ENCODE peak calls at places on chromosome 2, in seven cellular contexts. I is BE2C; E is stimulated activated CD8-positive, alpha-beta memory T cell treated with anti-CD3 and anti-CD28 coated beads, Interleukin-4, amount 100 ng/mL, for 4 hours; K is effector CD4-positive, alpha-beta T cell; Q is mesendoderm; R is T-helper 9 cell; W is stimulated activated CD4-positive, alpha-beta T cell treated with anti-CD3 and anti-CD28 coated beads, Interleukin-2, amount 100 ng/mL, for 48 hours. T is an unnamed sample.

GRCh38 chr2:189763908-189764661 is 1.5 kb upstream of the OSGEPL1 start:
- DNase-seq in I (no peak), E (no peak), K (no peak), Q (no peak), R (no peak), W (no peak), T (peak)

GRCh38 chr2:85326406-85326945 is 1.3 kb downstream of the TGOLN2 start:
- DNase-seq in I (no peak), E (no peak), K (peak), Q (peak), R (peak), W (peak), T (no peak)

GRCh38 chr2:216372761-216373291 is 543 bp upstream of the MARCHF4 start:
- DNase-seq in I (no peak), E (no peak), K (no peak), Q (peak), R (no peak), W (no peak), T (peak)

GRCh38 chr2:203551653-203552250 is 16.7 kb upstream of the RAPH1 start:
- DNase-seq in I (no peak), E (no peak), K (no peak), Q (no peak), R (no peak), W (no peak), T (no peak)

GRCh38 chr2:11692966-11693521 is 23.0 kb upstream of the NTSR2 start:
- DNase-seq in I (peak), E (peak), K (peak), Q (peak), R (peak), W (peak), T (peak)

GRCh38 chr2:164145093-164145987 is 409.5 kb upstream of the FIGN start:
- DNase-seq in I (no peak), E (no peak), K (no peak), Q (no peak), R (no peak), W (no peak), T (no peak)

GRCh38 chr2:25310965-25311865 is 30.5 kb downstream of the DNMT3A start:
- DNase-seq in I (peak), E (no peak), K (no peak), Q (peak), R (no peak), W (no peak), T (no peak)

GRCh38 chr2:198325359-198325758 is 521.0 kb downstream of the PLCL1 start:
- DNase-seq in I (no peak), E (no peak), K (no peak), Q (no peak), R (no peak), W (no peak), T (no peak)

GRCh38 chr2:130963849-130964793 is 127.4 kb downstream of the ARHGEF4 start:
- DNase-seq in I (peak), E (no peak), K (no peak), Q (peak), R (no peak), W (no peak), T (no peak)

GRCh38 chr2:3356799-3357198 is 20.8 kb downstream of the EIPR1 start:
- DNase-seq in I (no peak), E (no peak), K (no peak), Q (no peak), R (no peak), W (no peak), T (peak)

GRCh38 chr2:158189526-158189925 is 87.8 kb downstream of the UPP2 start:
- DNase-seq in I (no peak), E (no peak), K (no peak), Q (no peak), R (no peak), W (no peak), T (no peak)

GRCh38 chr2:179268277-179268935 is 3.8 kb upstream of the SESTD1 start:
- DNase-seq in I (no peak), E (no peak), K (no peak), Q (peak), R (no peak), W (peak), T (peak)

GRCh38 chr2:130337735-130338325 is 4.9 kb upstream of the IMP4 start:
- DNase-seq in I (no peak), E (no peak), K (no peak), Q (no peak), R (no peak), W (no peak), T (peak)

GRCh38 chr2:208373460-208374089 is 33.0 kb upstream of the PTH2R start:
- DNase-seq in I (peak), E (no peak), K (peak), Q (peak), R (no peak), W (no peak), T (peak)

GRCh38 chr2:95361216-95361980 is 41.1 kb upstream of the FAHD2A start:
- DNase-seq in I (no peak), E (no peak), K (no peak), Q (no peak), R (no peak), W (no peak), T (no peak)

GRCh38 chr2:72573232-72573631 is 252.6 kb downstream of the EXOC6B start:
- DNase-seq in I (no peak), E (no peak), K (no peak), Q (peak), R (no peak), W (no peak), T (no peak)

GRCh38 chr2:216478151-216478550 is 20.5 kb upstream of the RPL37A start:
- DNase-seq in I (no peak), E (no peak), K (no peak), Q (peak), R (no peak), W (no peak), T (peak)

GRCh38 chr2:9982248-9982647 is 30.8 kb downstream of the GRHL1 start:
- DNase-seq in I (no peak), E (no peak), K (no peak), Q (no peak), R (no peak), W (no peak), T (no peak)

GRCh38 chr2:240988146-240988545 is 10.3 kb upstream of the SNED1 start:
- DNase-seq in I (peak), E (no peak), K (no peak), Q (peak), R (no peak), W (no peak), T (no peak)

GRCh38 chr2:122180972-122181371 is 425.5 kb downstream of the TSN start:
- DNase-seq in I (no peak), E (no peak), K (no peak), Q (no peak), R (no peak), W (no peak), T (no peak)

T was measured in Caki2.